ENCODE peak calls at places on chromosomes 6 and 20, in four cellular contexts. G is H1, I is neural progenitor cell, P is colonic mucosa. W is an unnamed sample. For H3K4me1, the result is how much of the 10 kb centered on the place peaks cover.

GRCh38 chr6:28643017-28643740 is 117.5 kb downstream of the GPX5 start:
- DNase-seq in G (peak), I (peak), P (no peak), W (peak)

GRCh38 chr20:63465380-63466249 is 6.8 kb downstream of the KCNQ2 start:
- DNase-seq in P (no peak), I (no peak), G (no peak), W (no peak)

GRCh38 chr20:1033751-1034419 is 31.8 kb upstream of the RSPO4 start:
- DNase-seq in I (no peak), G (no peak), P (no peak), W (peak)

GRCh38 chr6:165636415-165637048 is 26.5 kb downstream of the PDE10A start:
- DNase-seq in P (no peak), G (no peak), I (peak), W (no peak)

GRCh38 chr20:4053071-4053470 is 37.7 kb upstream of the RNF24 start:
- DNase-seq in P (no peak), I (no peak), G (no peak), W (no peak)

GRCh38 chr6:133132092-133132491 is 109.1 kb upstream of the EYA4 start:
- DNase-seq in I (no peak), G (no peak), P (no peak), W (no peak)

GRCh38 chr20:20076297-20077065 is 24.1 kb downstream of the CFAP61 start:
- DNase-seq in G (no peak), I (no peak), P (no peak), W (no peak)

GRCh38 chr6:22821664-22822320 is 252.4 kb downstream of the HDGFL1 start:
- DNase-seq in G (no peak), I (no peak), P (no peak), W (no peak)

GRCh38 chr6:72554203-72554564 is 67.7 kb upstream of the KCNQ5 start:
- DNase-seq in I (no peak), P (no peak), G (no peak), W (no peak)

GRCh38 chr6:41492261-41492891 is 53.8 kb upstream of the FOXP4 start:
- DNase-seq in P (no peak), G (no peak), I (no peak), W (no peak)

GRCh38 chr6:14671261-14671681 is 553.7 kb downstream of the CD83 start:
- DNase-seq in G (no peak), P (no peak), I (no peak), W (no peak)

GRCh38 chr20:49575551-49576060 is 7.7 kb upstream of the PTGIS start:
- DNase-seq in P (no peak), G (no peak), I (no peak), W (peak)

DNA sequence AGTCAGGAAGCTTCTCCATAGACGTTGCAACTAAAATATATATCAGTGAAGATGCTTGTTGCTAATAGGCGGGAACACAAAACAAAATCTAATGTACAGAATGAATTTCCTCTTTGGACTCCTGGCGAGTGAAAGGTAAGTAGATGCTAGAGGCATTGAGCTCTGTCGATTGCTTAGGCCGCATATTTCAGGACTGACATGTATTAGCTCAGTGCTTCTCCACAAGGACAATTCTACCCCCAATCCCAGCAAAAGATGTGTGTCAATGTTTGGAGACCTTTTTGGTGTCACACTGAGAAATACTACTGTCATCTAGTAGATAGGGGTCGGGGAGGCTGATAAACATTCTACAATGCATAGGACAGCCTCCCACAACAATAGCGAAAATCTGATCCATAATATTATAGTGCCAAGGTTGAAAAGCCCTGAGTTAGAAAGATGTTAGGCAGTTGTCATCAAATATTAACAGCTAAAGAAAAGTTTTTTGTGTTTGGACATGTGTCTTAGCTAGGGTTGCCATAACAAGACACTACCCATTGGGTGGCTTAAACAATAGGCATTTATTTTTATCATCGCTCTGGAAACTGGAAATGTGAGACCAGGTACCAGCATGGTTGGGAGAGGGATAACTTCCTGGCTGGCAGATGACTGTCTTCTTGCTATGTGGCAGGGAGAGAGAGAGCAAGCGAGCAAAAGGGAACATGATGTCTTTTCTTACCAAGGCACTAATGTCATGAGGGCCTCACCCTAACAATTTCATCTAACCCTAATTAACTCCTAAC is 48.0 kb upstream of the BCAS1 start:
- DNase-seq in P (no peak), G (no peak), I (no peak), W (no peak)
- H3K4me1 ChIP-seq in P (under half), G (under half), I (under half), W (under half)

GRCh38 chr6:29925341-29926080 is 16.8 kb upstream of the HLA-A start:
- DNase-seq in I (no peak), G (no peak), P (no peak), W (no peak)
- H3K4me3 ChIP-seq in I (no peak), G (no peak), P (peak), W (peak)

GRCh38 chr6:43437700-43438099 is 10.4 kb downstream of the ABCC10 start:
- DNase-seq in G (no peak), P (no peak), I (no peak), W (no peak)
- H3K9ac ChIP-seq in G (no peak), P (no peak), I (no peak), W (no peak)

DNA sequence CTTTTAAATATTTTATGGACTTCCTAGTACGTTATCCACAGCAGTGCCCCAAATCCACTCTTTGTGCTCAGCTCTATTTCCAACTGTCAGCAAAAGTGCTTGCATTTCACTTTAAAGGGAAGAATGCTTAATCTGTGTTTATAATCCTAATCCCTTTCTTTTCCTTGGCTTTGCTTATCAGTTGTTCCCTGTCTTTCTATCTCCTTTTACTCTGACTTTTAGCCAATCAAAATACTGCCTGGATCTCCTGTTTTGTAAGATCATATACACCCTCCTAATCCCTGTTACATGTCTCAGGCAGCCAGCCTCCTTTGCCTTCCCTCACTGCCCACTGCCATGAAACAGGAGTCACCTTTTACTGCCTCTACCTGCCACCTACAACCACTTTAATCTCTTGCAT is 102.9 kb downstream of the AIG1 start:
- DNase-seq in P (no peak), I (peak), G (no peak), W (no peak)
- H3K4me1 ChIP-seq in P (under half), I (under half), G (under half), W (under half)

DNA sequence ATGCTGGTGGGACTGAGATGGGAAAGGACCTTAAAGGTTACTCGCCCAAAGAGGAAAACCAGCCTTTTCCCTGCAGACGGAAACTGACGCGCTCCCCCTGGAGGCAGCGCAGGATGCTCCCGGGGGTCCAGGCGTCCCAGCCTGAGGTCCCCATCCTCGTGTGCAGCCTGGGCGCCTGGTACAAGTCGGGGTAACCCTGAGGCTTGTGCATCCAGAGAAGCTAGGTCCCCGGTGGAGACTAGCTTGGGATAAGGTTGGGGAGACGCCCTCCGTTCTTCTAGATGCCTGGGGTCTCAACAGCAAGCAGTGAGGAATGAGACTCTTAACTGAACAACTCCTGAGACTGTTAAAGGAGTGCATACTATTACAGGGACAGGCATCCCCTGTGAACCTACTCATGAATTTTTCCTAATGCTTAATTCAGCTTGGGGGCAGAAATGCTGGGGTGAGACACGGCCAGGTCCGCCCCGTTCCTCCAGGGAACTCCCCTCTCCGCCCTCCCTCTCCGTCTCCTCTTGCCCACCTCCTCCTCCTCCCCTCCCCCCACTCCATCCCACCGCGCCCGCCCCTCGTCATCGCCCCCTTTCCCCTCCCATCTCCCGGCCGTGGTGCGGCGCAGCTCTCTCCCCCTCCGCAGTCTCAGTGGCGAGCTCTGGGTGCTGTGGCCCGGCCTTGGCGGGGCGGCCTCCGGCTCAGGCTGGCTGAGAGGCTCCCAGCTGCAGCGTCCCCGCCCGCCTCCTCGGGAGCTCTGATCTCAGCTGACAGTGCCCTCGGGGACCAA is at the start of gene PRSS35:
- DNase-seq in P (peak), G (peak), I (peak), W (no peak)
- H3K4me3 ChIP-seq in P (peak), G (peak), I (peak), W (no peak)